ENCODE peak calls at places on chromosomes 16 and 17, in five cellular contexts. V is body of pancreas, A is A549, N is neural progenitor cell, C is HL-60. E is an unnamed sample.

GRCh38 chr16:10182186-10182683 is at the start of gene GRIN2A:
- DNase-seq in V (no peak), A (no peak), N (peak), C (no peak), E (no peak)

GRCh38 chr16:19808061-19808621 is 76.5 kb downstream of the GPRC5B start:
- DNase-seq in V (peak), A (peak), N (peak), C (no peak), E (no peak)

GRCh38 chr16:89017956-89018604 is 41.1 kb upstream of the CBFA2T3 start:
- DNase-seq in V (no peak), A (no peak), N (no peak), C (no peak), E (no peak)

GRCh38 chr16:49837673-49838360 is 18.1 kb downstream of the ZNF423 start:
- DNase-seq in V (no peak), A (no peak), N (no peak), C (no peak), E (no peak)

GRCh38 chr16:19746561-19746960 is 28.5 kb downstream of the IQCK start:
- DNase-seq in V (no peak), A (no peak), N (peak), C (no peak), E (no peak)

GRCh38 chr16:49287572-49287971 is 5.9 kb upstream of the CBLN1 start:
- DNase-seq in V (no peak), A (no peak), N (peak), C (no peak), E (no peak)

GRCh38 chr17:81722184-81723120 is 10.4 kb downstream of the SLC25A10 start:
- DNase-seq in V (peak), A (no peak), N (no peak), C (no peak), E (no peak)

GRCh38 chr17:63136381-63137012 is 170.5 kb downstream of the TANC2 start:
- DNase-seq in V (no peak), A (no peak), N (peak), C (no peak), E (no peak)

GRCh38 chr16:69927056-69927757 is 23.9 kb upstream of the CLEC18A start:
- DNase-seq in V (peak), A (no peak), N (no peak), C (no peak), E (no peak)

GRCh38 chr17:48456584-48456983 is 26.6 kb upstream of the SKAP1 start:
- DNase-seq in V (no peak), A (peak), N (peak), C (no peak), E (no peak)

GRCh38 chr16:50739031-50739430 is 2.9 kb upstream of the CYLD start:
- DNase-seq in V (no peak), A (no peak), N (no peak), C (no peak), E (no peak)

GRCh38 chr16:58187657-58188430 is 10.1 kb downstream of the CSNK2A2 start:
- DNase-seq in V (no peak), A (no peak), N (no peak), C (no peak), E (no peak)

GRCh38 chr17:6591599-6592158 is 35.3 kb upstream of the PITPNM3 start:
- DNase-seq in V (no peak), A (peak), N (no peak), C (no peak), E (no peak)

GRCh38 chr16:50953266-50953665 is 197.8 kb downstream of the SALL1 start:
- DNase-seq in V (no peak), A (no peak), N (no peak), C (no peak), E (no peak)

GRCh38 chr17:38538906-38539305 is 66.8 kb downstream of the SRCIN1 start:
- DNase-seq in V (peak), A (no peak), N (no peak), C (no peak), E (no peak)

GRCh38 chr16:59552164-59552563 is 818.0 kb upstream of the GOT2 start:
- DNase-seq in V (no peak), A (peak), N (no peak), C (no peak), E (no peak)

GRCh38 chr17:30279156-30279555 is 12.6 kb downstream of the BLMH start:
- DNase-seq in V (no peak), A (no peak), N (no peak), C (no peak), E (no peak)

GRCh38 chr17:81520021-81520894 is 7.7 kb upstream of the ACTG1 start:
- DNase-seq in V (no peak), A (no peak), N (peak), C (no peak), E (no peak)

GRCh38 chr17:18025596-18026407 is 13.2 kb downstream of the ATPAF2 start:
- DNase-seq in V (no peak), A (no peak), N (no peak), C (no peak), E (peak)

GRCh38 chr16:12627394-12627793 is 176.3 kb downstream of the CPPED1 start:
- DNase-seq in V (no peak), A (no peak), N (no peak), C (no peak), E (no peak)

GRCh38 chr17:43713494-43714162 is 45.0 kb downstream of the SOST start:
- DNase-seq in V (peak), A (no peak), N (peak), C (no peak), E (no peak)

GRCh38 chr17:39485555-39485954 is 24.3 kb downstream of the CDK12 start:
- DNase-seq in V (no peak), A (peak), N (no peak), C (no peak), E (no peak)

GRCh38 chr17:47224971-47225370 is 15.8 kb downstream of the MYL4 start:
- DNase-seq in V (no peak), A (no peak), N (no peak), C (no peak), E (no peak)

GRCh38 chr16:87420401-87421368 is 28.5 kb downstream of the MAP1LC3B start:
- DNase-seq in V (no peak), A (no peak), N (no peak), C (no peak), E (no peak)

GRCh38 chr16:57153841-57154240 is 32.0 kb downstream of the PSME3IP1 start:
- DNase-seq in V (no peak), A (no peak), N (no peak), C (no peak), E (no peak)

GRCh38 chr16:27558434-27558833 is 8.5 kb downstream of the KATNIP start:
- DNase-seq in V (no peak), A (no peak), N (no peak), C (no peak), E (no peak)

GRCh38 chr17:48842746-48843145 is 11.9 kb downstream of the CALCOCO2 start:
- DNase-seq in V (no peak), A (no peak), N (no peak), C (no peak), E (no peak)

GRCh38 chr16:81189100-81189664 is 49.3 kb upstream of the BCO1 start:
- DNase-seq in V (peak), A (no peak), N (no peak), C (no peak), E (no peak)

GRCh38 chr17:82053556-82054263 is 2.0 kb downstream of the GPS1 start:
- DNase-seq in V (no peak), A (no peak), N (no peak), C (no peak), E (no peak)

GRCh38 chr16:68079616-68080344 is 5.4 kb upstream of the NFATC3 start:
- DNase-seq in V (peak), A (no peak), N (no peak), C (peak), E (no peak)

GRCh38 chr16:20409398-20410152 is at the start of gene ACSM5:
- DNase-seq in V (peak), A (no peak), N (no peak), C (peak), E (no peak)

DNA sequence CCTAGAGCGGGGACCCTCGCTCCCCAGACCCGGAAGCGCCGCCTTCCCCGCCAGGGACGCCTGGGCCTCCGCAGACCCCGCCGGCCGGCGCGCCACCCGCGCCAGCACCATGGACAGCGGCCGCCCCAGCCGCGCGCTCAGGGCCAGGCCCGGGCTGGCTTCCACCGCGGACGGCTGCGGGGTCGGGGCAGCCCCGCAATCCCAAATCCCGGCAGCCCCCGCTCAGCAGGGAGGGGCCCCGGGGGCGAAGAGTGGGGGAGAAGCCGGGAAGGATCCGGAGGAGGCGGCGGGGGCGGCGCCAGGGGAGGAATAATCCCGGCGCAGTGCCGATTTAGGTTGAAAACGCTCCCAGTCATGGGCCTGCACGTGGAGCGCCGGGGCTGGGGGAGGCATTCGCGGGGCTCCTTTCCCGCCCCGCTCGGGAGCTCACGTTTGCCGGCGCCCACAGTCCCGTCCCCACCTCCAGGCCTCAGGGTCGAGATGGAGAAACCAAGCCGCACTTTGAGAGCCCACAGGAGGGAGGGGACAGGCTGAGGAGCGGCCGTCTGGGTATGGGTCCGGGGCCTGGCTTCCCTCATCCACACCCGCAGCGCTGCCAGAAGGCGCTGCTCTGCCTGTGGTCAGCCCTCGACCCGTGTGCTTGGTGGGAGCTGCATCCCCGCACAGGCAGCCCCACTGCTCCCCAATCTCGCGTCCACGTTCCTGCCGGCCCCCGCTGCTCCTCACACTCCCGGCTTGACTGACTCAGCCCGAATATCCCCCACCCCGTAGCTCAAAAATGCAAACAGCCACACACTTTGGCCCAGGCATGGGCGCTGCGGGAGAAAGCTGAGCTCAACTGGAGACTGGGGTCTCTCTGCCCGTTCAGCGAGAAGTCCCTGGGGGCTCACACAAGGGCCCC is 4.7 kb downstream of the FBXL16 start:
- DNase-seq in V (no peak), A (no peak), N (peak), C (no peak), E (peak)
- H3K4me3 ChIP-seq in V (no peak), A (peak), N (no peak), C (no peak), E (no peak)

GRCh38 chr16:55510185-55510805 is 1.4 kb downstream of the LPCAT2 start:
- DNase-seq in V (no peak), A (no peak), N (no peak), C (peak), E (no peak)
- H3K4me3 ChIP-seq in V (no peak), A (no peak), N (no peak), C (peak), E (peak)

GRCh38 chr16:85324506-85324905 is 212.2 kb upstream of the CIBAR2 start:
- DNase-seq in V (no peak), A (no peak), N (no peak), C (no peak), E (no peak)
- H3K4me3 ChIP-seq in V (no peak), A (no peak), N (no peak), C (no peak), E (no peak)

GRCh38 chr17:40727447-40728231 is 24.1 kb upstream of the KRT24 start:
- DNase-seq in V (no peak), A (no peak), N (no peak), C (no peak), E (no peak)
- H3K4me3 ChIP-seq in V (no peak), A (no peak), N (no peak), C (no peak), E (no peak)

DNA sequence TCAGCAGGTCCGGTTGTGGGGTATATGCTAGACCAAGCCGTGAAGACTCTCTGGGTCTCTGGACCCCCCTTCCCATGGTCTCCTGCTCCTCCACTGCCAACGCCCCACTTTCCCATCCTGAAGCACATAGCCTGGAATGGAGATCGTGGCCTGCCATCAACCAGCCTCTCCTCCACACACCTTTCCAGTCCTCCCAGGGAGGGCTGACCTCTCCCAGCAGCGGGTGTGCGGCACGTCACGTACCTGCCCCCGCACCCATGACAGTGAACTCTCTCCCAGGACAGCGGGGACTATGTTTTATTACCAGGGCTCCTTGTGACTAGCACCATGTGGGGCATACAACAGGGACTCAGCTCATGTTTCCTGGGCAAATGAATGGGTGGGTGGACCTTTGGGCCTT is 1.8 kb downstream of the PRM3 start:
- DNase-seq in V (no peak), A (no peak), N (no peak), C (no peak), E (no peak)
- H3K4me3 ChIP-seq in V (no peak), A (no peak), N (no peak), C (no peak), E (no peak)

GRCh38 chr17:42672038-42672437 is 4.8 kb downstream of the PLEKHH3 start:
- DNase-seq in V (no peak), A (no peak), N (no peak), C (no peak), E (no peak)

GRCh38 chr17:42675348-42675983 is 1.3 kb downstream of the PLEKHH3 start:
- DNase-seq in V (peak), A (no peak), N (no peak), C (no peak), E (no peak)

GRCh38 chr17:42673885-42674754 is 2.7 kb downstream of the PLEKHH3 start:
- DNase-seq in V (peak), A (peak), N (peak), C (no peak), E (peak)

GRCh38 chr17:42674755-42675347 is 1.9 kb downstream of the PLEKHH3 start:
- DNase-seq in V (peak), A (no peak), N (peak), C (no peak), E (no peak)

GRCh38 chr17:42673266-42673884 is 3.4 kb downstream of the PLEKHH3 start:
- DNase-seq in V (peak), A (no peak), N (no peak), C (no peak), E (no peak)
- H3K4me3 ChIP-seq in V (no peak), A (no peak), N (no peak), C (no peak), E (no peak)

GRCh38 chr16:8568231-8568617 is 22.1 kb downstream of the TMEM114 start:
- DNase-seq in V (no peak), A (no peak), N (no peak), C (no peak), E (peak)
- H3K4me3 ChIP-seq in V (no peak), A (no peak), N (no peak), C (no peak), E (no peak)

DNA sequence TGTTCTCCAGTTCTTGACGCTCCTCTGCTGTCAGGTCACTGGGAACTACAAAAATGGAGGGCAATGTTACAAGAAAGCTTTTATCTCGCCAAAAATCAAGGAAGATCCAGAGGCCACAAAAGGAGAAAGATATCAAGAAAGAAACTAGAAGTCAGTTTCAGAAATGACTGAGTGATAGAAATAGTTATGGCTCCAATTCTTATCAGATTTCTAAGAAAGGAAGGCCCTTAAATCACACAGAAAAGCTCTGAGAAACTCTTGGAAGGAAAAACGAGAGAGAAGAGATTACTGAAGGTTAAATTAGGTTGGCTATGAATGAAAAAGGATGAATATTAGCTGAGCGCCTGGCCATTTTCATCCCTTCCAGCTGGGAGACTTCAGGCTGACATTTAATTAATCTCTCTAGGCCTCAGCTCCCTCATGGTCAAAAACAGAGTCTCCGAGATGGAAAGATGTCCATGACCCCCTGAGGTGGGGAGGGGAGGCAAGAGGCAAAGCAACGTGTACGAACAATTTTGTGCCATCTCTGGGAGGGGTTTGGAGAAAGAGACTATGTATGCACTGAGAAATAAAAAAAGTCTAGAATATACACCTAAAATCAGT is 72.3 kb downstream of the CYTH1 start:
- DNase-seq in V (no peak), A (no peak), N (no peak), C (no peak), E (no peak)
- H3K4me3 ChIP-seq in V (no peak), A (no peak), N (no peak), C (no peak), E (no peak)

DNA sequence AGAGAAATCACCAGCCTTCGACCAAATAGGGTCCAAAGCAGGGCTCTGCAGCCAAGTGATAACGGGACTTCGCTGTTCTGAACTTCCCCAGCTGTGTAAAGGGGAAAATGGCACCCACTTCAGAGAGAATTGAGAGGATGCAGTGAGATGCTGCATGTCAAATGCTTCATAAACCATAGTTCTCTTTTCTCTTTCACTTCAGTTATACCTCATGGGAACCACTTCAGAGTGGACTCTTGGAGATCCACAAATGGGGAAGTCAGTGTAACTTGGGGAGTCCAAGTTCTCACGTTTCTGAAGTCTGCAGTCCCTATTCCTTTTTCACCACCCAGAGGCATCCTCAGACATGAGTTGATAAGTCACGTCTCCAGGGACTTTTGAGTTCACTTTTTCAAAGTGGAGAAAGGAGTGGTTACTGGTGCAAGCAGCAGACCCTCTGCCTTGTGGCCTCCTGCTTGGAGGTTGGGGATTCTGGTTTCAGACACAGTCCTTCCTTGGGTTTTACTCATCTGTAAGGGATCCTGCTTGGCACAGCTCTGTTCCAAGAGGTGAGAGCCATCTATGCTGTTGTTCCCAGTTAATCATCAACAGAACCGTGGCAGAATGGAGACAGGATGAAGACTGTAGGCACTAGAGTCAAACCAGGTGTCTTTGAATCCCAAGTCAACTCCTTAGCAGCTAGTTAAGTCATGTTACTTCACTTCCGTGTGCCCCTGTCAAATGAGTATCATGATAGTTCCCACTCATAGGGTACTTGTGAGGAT is 123.4 kb upstream of the NOL11 start:
- DNase-seq in V (peak), A (no peak), N (no peak), C (no peak), E (no peak)
- H3K4me3 ChIP-seq in V (no peak), A (no peak), N (no peak), C (no peak), E (no peak)

DNA sequence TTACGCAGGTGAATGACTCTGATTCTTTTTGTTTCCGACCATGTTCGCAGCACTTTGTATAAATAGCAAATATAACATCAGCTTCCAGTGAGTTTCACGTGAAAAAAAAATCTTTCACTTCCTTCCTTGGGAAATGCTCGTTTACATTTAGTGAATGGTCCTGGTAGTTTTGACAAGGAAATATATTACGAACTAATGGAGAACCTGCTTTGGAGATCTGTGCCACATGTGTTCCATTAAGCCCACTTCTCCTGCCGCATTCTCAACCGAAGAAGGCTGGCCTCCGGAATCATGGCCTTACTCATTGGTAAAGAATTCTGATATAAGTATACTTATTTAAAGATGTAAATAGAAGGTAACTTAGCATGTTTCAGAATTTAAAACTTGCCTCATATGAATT is 3.6 kb downstream of the CRAMP1 start:
- DNase-seq in V (no peak), A (no peak), N (no peak), C (no peak), E (no peak)
- H3K4me3 ChIP-seq in V (no peak), A (no peak), N (peak), C (no peak), E (peak)